ENCODE peak calls at places on chromosomes 12 and 14, in ten cellular contexts. R is sigmoid colon; E is retina; B is NCI-H524; X is GM13977; L is cardiac fibroblast; W is GM23338; Q is activated T-helper 9 cell treated with anti-CD3 and anti-CD28 coated beads, Interleukin-2, amount 50 U/mL, for 16 hours; J is neural crest cell; G is left colon. I is an unnamed sample.

GRCh38 chr12:125203145-125203765 is 138.0 kb downstream of the AACS start:
- DNase-seq in R (no peak), E (peak; percentile 22), B (peak; percentile 73), X (peak; percentile 39), L (peak; percentile 26), W (no peak), Q (no peak), J (no peak), G (no peak), I (no peak)

GRCh38 chr14:23043749-23044148 is 1.7 kb downstream of the PSMB11 start:
- DNase-seq in R (no peak), E (peak; percentile 37), B (no peak), X (no peak), L (no peak), W (no peak), Q (no peak), J (no peak), G (no peak), I (no peak)

GRCh38 chr14:55071870-55072640 is 20.6 kb downstream of the MAPK1IP1L start:
- DNase-seq in R (no peak), E (peak; percentile 44), B (no peak), X (peak; percentile 49), L (peak; percentile 93), W (no peak), Q (no peak), J (no peak), G (no peak), I (no peak)

GRCh38 chr12:53750812-53751335 is 905 bp downstream of the CISTR start:
- DNase-seq in R (no peak), E (peak; percentile 87), B (peak; percentile 65), X (peak; percentile 62), L (peak; percentile 9), W (peak; percentile 59), Q (no peak), J (no peak), G (peak; percentile 41), I (no peak)

GRCh38 chr12:108772896-108773797 is 41.8 kb upstream of the CORO1C start:
- DNase-seq in R (no peak), E (no peak), B (peak; percentile 35), X (no peak), L (no peak), W (no peak), Q (no peak), J (no peak), G (no peak), I (no peak)

GRCh38 chr14:94009767-94010166 is 12.7 kb downstream of the CCDC197 start:
- DNase-seq in R (no peak), E (no peak), B (no peak), X (peak; percentile 72), L (peak; percentile 56), W (no peak), Q (no peak), J (no peak), G (no peak), I (no peak)

GRCh38 chr12:110543252-110543959 is 39.7 kb downstream of the PPTC7 start:
- DNase-seq in R (peak; percentile 98), E (no peak), B (peak; percentile 89), X (no peak), L (peak; percentile 94), W (no peak), Q (no peak), J (no peak), G (peak; percentile 70), I (peak; percentile 54)

GRCh38 chr12:62847709-62848108 is 87.2 kb downstream of the PPM1H start:
- DNase-seq in R (no peak), E (no peak), B (no peak), X (no peak), L (no peak), W (no peak), Q (no peak), J (no peak), G (no peak), I (no peak)

GRCh38 chr14:58298880-58299664 is 717 bp downstream of the ARID4A start:
- DNase-seq in R (peak; percentile 72), E (no peak), B (no peak), X (peak; percentile 64), L (no peak), W (peak; percentile 53), Q (peak; percentile 28), J (peak; percentile 25), G (peak; percentile 49), I (no peak)

GRCh38 chr12:93913845-93914244 is 234.5 kb upstream of the PLXNC1 start:
- DNase-seq in R (no peak), E (no peak), B (no peak), X (no peak), L (peak; percentile 81), W (no peak), Q (no peak), J (no peak), G (no peak), I (no peak)

GRCh38 chr14:34470319-34470718 is 8.3 kb upstream of the SPTSSA start:
- DNase-seq in R (no peak), E (no peak), B (no peak), X (no peak), L (no peak), W (no peak), Q (no peak), J (no peak), G (no peak), I (no peak)

GRCh38 chr12:4648499-4649357 is at the start of the genes AKAP3 and NDUFA9:
- DNase-seq in R (peak; percentile 89), E (peak; percentile 93), B (peak; percentile 84), X (peak; percentile 62), L (peak; percentile 89), W (peak; percentile 92), Q (peak; percentile 60), J (peak; percentile 65), G (peak; percentile 84), I (peak; percentile 68)

GRCh38 chr12:102702447-102703114 is 214.5 kb downstream of the PAH start:
- DNase-seq in R (peak; percentile 64), E (peak; percentile 20), B (no peak), X (peak; percentile 63), L (peak; percentile 48), W (peak; percentile 66), Q (no peak), J (peak; percentile 34), G (peak; percentile 46), I (peak; percentile 41)

GRCh38 chr12:72077111-72077820 is 138.6 kb downstream of the TPH2 start:
- DNase-seq in R (no peak), E (no peak), B (no peak), X (no peak), L (no peak), W (no peak), Q (no peak), J (no peak), G (no peak), I (no peak)

GRCh38 chr12:116800918-116801317 is 62.8 kb downstream of the RNFT2 start:
- DNase-seq in R (no peak), E (no peak), B (no peak), X (no peak), L (no peak), W (no peak), Q (no peak), J (no peak), G (no peak), I (no peak)

GRCh38 chr12:68479832-68480291 is 130.8 kb upstream of the RAP1B start:
- DNase-seq in R (no peak), E (no peak), B (no peak), X (no peak), L (peak; percentile 12), W (no peak), Q (no peak), J (no peak), G (no peak), I (no peak)

GRCh38 chr12:2248087-2248900 is 195.5 kb downstream of the CACNA1C start:
- DNase-seq in R (peak; percentile 90), E (no peak), B (no peak), X (no peak), L (peak; percentile 25), W (no peak), Q (no peak), J (no peak), G (no peak), I (no peak)

GRCh38 chr12:34289431-34290190 is 267.3 kb downstream of the ALG10 start:
- DNase-seq in R (peak; percentile 37), E (no peak), B (no peak), X (no peak), L (no peak), W (no peak), Q (no peak), J (no peak), G (no peak), I (no peak)

GRCh38 chr12:7645395-7646177 is 20.1 kb downstream of the APOBEC1 start:
- DNase-seq in R (no peak), E (no peak), B (peak; percentile 40), X (peak; percentile 69), L (peak; percentile 52), W (peak; percentile 79), Q (peak; percentile 2), J (no peak), G (peak; percentile 26), I (no peak)

GRCh38 chr14:79306546-79306945 is 904.8 kb downstream of the DIO2 start:
- DNase-seq in R (no peak), E (no peak), B (no peak), X (no peak), L (no peak), W (no peak), Q (no peak), J (no peak), G (no peak), I (no peak)

GRCh38 chr14:79278798-79279644 is 932.3 kb downstream of the DIO2 start:
- DNase-seq in R (peak; percentile 93), E (peak; percentile 92), B (peak; percentile 98), X (peak; percentile 33), L (peak; percentile 85), W (peak; percentile 93), Q (no peak), J (peak; percentile 72), G (peak; percentile 80), I (no peak)

GRCh38 chr14:85587152-85587697 is 57.3 kb downstream of the FLRT2 start:
- DNase-seq in R (no peak), E (peak; percentile 77), B (no peak), X (no peak), L (peak; percentile 65), W (no peak), Q (no peak), J (no peak), G (no peak), I (no peak)

GRCh38 chr14:76647699-76648298 is 113.5 kb upstream of the VASH1 start:
- DNase-seq in R (no peak), E (peak; percentile 63), B (peak; percentile 77), X (peak; percentile 67), L (peak; percentile 71), W (peak; percentile 90), Q (no peak), J (peak; percentile 36), G (no peak), I (peak; percentile 27)

GRCh38 chr12:72295101-72295500 is 22.9 kb downstream of the TRHDE start:
- DNase-seq in R (no peak), E (no peak), B (no peak), X (no peak), L (no peak), W (no peak), Q (no peak), J (no peak), G (no peak), I (no peak)

GRCh38 chr14:47365248-47365647 is 310.2 kb downstream of the MDGA2 start:
- DNase-seq in R (no peak), E (no peak), B (peak; percentile 37), X (no peak), L (no peak), W (no peak), Q (no peak), J (peak; percentile 16), G (no peak), I (no peak)

GRCh38 chr12:27822076-27822712 is 42.2 kb upstream of the MANSC4 start:
- DNase-seq in R (no peak), E (no peak), B (no peak), X (peak; percentile 64), L (peak; percentile 97), W (no peak), Q (peak; percentile 61), J (no peak), G (no peak), I (peak; percentile 73)

GRCh38 chr12:52087961-52088820 is 8.7 kb downstream of the SMIM41 start:
- DNase-seq in R (no peak), E (peak; percentile 40), B (peak; percentile 64), X (peak; percentile 45), L (no peak), W (no peak), Q (no peak), J (no peak), G (no peak), I (no peak)

GRCh38 chr14:70780396-70781075 is 28.8 kb downstream of the MAP3K9 start:
- DNase-seq in R (no peak), E (no peak), B (no peak), X (peak; percentile 47), L (no peak), W (no peak), Q (no peak), J (no peak), G (peak; percentile 42), I (peak; percentile 57)